ENCODE peak calls at places on chromosomes 4 and X, in nine cellular contexts. G is neural progenitor cell, T is NB4, E is tibial nerve, L is heart right ventricle, Y is tibial artery, J is AG04450, A is fibroblast of pulmonary artery, P is cardiac fibroblast. X is an unnamed sample.

GRCh38 chrX:154021131-154021611 is 1.5 kb upstream of the IRAK1 start:
- DNase-seq in J (no peak), G (no peak), A (peak), Y (no peak), P (peak), L (no peak), E (no peak), T (peak), X (no peak)

GRCh38 chr4:924107-925096 is 7.7 kb downstream of the GAK start:
- DNase-seq in T (peak), G (no peak), P (peak), J (no peak), L (no peak), Y (no peak), E (no peak), A (peak), X (no peak)

GRCh38 chr4:6885953-6886557 is 23.6 kb upstream of the TBC1D14 start:
- DNase-seq in L (peak), T (peak), Y (peak), P (peak), A (peak), E (peak), G (no peak), J (no peak), X (no peak)

GRCh38 chrX:20432048-20432447 is 165.3 kb upstream of the RPS6KA3 start:
- DNase-seq in T (no peak), J (no peak), G (no peak), A (peak), P (peak), E (no peak), Y (no peak), L (no peak), X (no peak)

GRCh38 chr4:128455076-128455345 is 167.4 kb upstream of the PGRMC2 start:
- DNase-seq in E (no peak), T (no peak), P (no peak), G (no peak), A (no peak), Y (no peak), L (no peak), J (no peak), X (no peak)

GRCh38 chr4:40749717-40750460 is at the start of gene NSUN7:
- DNase-seq in A (no peak), E (no peak), T (peak), L (peak), G (peak), Y (no peak), P (no peak), J (no peak), X (no peak)

GRCh38 chr4:101400096-101400495 is 52.8 kb upstream of the PPP3CA start:
- DNase-seq in T (no peak), L (no peak), Y (no peak), E (no peak), J (no peak), G (no peak), P (peak), A (peak), X (peak)

GRCh38 chr4:56817840-56818491 is 3.5 kb downstream of the SPINK2 start:
- DNase-seq in T (no peak), A (no peak), J (no peak), Y (no peak), L (no peak), G (no peak), P (no peak), E (no peak), X (no peak)

GRCh38 chrX:112636288-112636687 is 43.5 kb downstream of the LHFPL1 start:
- DNase-seq in G (no peak), E (no peak), J (no peak), T (no peak), A (peak), Y (no peak), L (no peak), P (peak), X (peak)

GRCh38 chr4:48212165-48212564 is 57.5 kb downstream of the TEC start:
- DNase-seq in J (no peak), Y (no peak), A (no peak), E (no peak), L (no peak), G (no peak), P (no peak), T (peak), X (no peak)

GRCh38 chrX:153592966-153593688 is 5.8 kb downstream of the CCNQ start:
- DNase-seq in E (no peak), A (no peak), G (no peak), P (no peak), Y (no peak), L (peak), T (no peak), J (no peak), X (no peak)

GRCh38 chr4:62804075-62804474 is 1603.9 kb downstream of the ADGRL3 start:
- DNase-seq in J (no peak), L (no peak), G (no peak), A (no peak), P (no peak), T (no peak), Y (no peak), E (no peak), X (no peak)

GRCh38 chr4:116413222-116413621 is 672.2 kb downstream of the TRAM1L1 start:
- DNase-seq in L (no peak), A (no peak), J (no peak), E (no peak), P (no peak), Y (no peak), G (no peak), T (no peak), X (no peak)

DNA sequence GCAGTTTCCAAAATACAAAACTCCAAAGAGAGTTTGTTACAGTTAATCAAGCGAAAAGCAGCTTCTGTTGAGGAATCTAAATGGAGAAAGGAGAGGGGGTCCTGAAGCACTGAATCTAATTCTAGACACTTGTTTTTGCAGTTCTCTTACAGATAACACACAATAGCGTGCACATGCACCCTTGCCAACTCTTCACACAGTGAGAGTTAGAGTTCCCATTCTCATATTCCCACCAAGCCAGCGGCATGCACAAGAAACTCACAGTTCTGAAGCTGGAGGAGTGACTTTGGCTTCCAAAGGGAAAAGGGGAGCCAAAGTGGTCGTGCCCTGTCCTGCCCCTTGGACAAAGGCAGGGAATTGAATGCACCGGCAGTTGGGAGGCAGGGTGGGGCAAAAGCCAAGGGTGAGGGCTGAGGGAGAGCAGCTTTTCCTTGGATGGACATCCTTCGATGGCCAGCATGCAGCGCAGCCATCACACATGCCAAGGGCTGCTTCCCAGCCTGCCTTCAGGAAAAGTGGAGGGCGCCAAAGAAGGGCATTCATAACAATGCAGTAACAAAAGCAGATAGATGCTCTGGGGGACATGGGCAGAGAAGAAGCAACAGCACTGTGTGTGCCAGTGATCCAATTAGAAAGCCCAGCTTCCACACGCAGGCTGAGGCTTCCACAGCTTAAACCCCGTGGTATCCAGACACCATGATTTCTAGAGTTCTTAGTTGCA is 71.6 kb downstream of the TSPAN5 start:
- DNase-seq in E (no peak), A (no peak), J (no peak), P (no peak), G (no peak), Y (no peak), L (no peak), T (no peak), X (no peak)
- H3K4me3 ChIP-seq in E (no peak), A (no peak), J (no peak), P (no peak), G (no peak), Y (no peak), L (no peak), T (no peak), X (no peak)

DNA sequence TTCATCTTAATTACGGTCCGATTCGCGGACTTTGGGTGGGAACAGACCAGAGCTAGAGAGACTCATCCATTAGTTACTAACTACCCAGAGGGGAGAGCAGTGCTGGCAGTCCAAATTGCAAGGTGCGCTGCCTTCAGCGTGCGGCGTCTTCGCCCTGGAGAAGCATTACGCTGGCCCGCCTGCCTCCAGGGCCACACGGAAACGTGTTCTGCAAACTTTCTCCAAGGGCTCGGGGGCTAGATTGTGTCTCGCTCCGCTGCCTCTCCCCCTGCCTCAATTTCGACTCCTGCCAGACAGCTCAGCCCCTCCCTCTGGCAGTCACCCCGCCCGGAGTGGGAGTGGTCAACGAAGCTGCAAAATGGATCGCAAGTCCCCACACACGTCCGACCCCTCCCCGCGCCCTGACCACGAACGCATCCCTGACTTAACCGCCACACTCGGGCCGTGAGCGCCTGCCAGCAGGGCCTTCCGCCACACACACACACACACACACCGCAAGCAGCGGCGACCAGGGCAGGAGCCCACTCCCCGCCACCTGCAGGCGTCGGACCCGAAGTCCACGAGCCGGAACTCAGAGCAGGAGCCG is 47.0 kb upstream of the NKAP start:
- DNase-seq in T (peak), L (no peak), Y (no peak), P (no peak), E (no peak), J (no peak), A (no peak), G (peak), X (no peak)
- H3K4me3 ChIP-seq in T (peak), L (no peak), Y (peak), P (no peak), E (no peak), J (no peak), A (no peak), G (peak), X (peak)

GRCh38 chrX:49166914-49167739 is 4.6 kb downstream of the MAGIX start:
- DNase-seq in P (peak), L (peak), Y (peak), A (peak), J (no peak), T (peak), E (peak), G (peak), X (no peak)

GRCh38 chrX:49165901-49166881 is 3.6 kb downstream of the MAGIX start:
- DNase-seq in G (peak), E (peak), L (peak), A (peak), Y (peak), P (peak), J (no peak), T (peak), X (no peak)

GRCh38 chrX:49163555-49164419 is 1.2 kb downstream of the MAGIX start:
- DNase-seq in J (no peak), P (peak), E (peak), Y (peak), T (peak), A (peak), G (peak), L (peak), X (no peak)

GRCh38 chrX:49164589-49165360 is 2.2 kb downstream of the MAGIX start:
- DNase-seq in L (no peak), A (no peak), P (no peak), E (no peak), J (no peak), T (no peak), G (no peak), Y (no peak), X (no peak)

GRCh38 chrX:49167740-49168108 is 4.0 kb upstream of the PLP2 start:
- DNase-seq in L (no peak), E (no peak), Y (no peak), A (no peak), P (no peak), G (no peak), T (no peak), J (no peak), X (no peak)
- H3K4me3 ChIP-seq in L (peak), E (no peak), Y (peak), A (peak), P (peak), G (no peak), T (peak), J (peak), X (peak)

GRCh38 chrX:135432453-135432852 is 10.7 kb downstream of the SMIM10L2A start:
- DNase-seq in Y (no peak), P (no peak), G (no peak), T (no peak), L (no peak), E (no peak), A (no peak), J (no peak), X (no peak)
- H3K4me3 ChIP-seq in Y (no peak), P (no peak), G (no peak), T (no peak), L (no peak), E (no peak), A (no peak), J (no peak), X (no peak)

X was measured in skeletal muscle cell.